ENCODE peak calls at places on chromosomes 5 and 9, in five cellular contexts. L, A, B, U and O are unnamed samples.

GRCh38 chr9:1083325-1083913 is 33.3 kb downstream of the DMRT2 start:
- DNase-seq in L (peak), A (no peak), B (no peak), U (peak), O (no peak)

GRCh38 chr5:104952876-104953275 is 1390.3 kb upstream of the NUDT12 start:
- DNase-seq in L (no peak), A (no peak), B (no peak), U (no peak), O (no peak)

GRCh38 chr5:159207616-159208507 is 1.5 kb downstream of the RNF145 start:
- DNase-seq in L (peak), A (peak), B (peak), U (no peak), O (peak)

GRCh38 chr9:113519401-113520108 is 56.0 kb downstream of the RGS3 start:
- DNase-seq in L (no peak), A (no peak), B (no peak), U (no peak), O (no peak)

GRCh38 chr5:122726990-122727616 is 47.8 kb upstream of the SNX2 start:
- DNase-seq in L (no peak), A (peak), B (no peak), U (no peak), O (no peak)

GRCh38 chr5:175418252-175418651 is 25.7 kb downstream of the DRD1 start:
- DNase-seq in L (no peak), A (no peak), B (no peak), U (no peak), O (no peak)

GRCh38 chr5:174317261-174317894 is 271.9 kb downstream of the NSG2 start:
- DNase-seq in L (peak), A (no peak), B (no peak), U (no peak), O (no peak)

GRCh38 chr9:81565144-81565543 is 124.2 kb downstream of the TLE1 start:
- DNase-seq in L (no peak), A (no peak), B (no peak), U (no peak), O (no peak)

GRCh38 chr9:130824079-130824478 is 11.0 kb upstream of the ABL1 start:
- DNase-seq in L (no peak), A (no peak), B (no peak), U (no peak), O (no peak)

GRCh38 chr5:163402007-163402406 is 35.4 kb upstream of the CCNG1 start:
- DNase-seq in L (no peak), A (no peak), B (no peak), U (no peak), O (no peak)

GRCh38 chr5:52771343-52772039 is 16.2 kb upstream of the ITGA1 start:
- DNase-seq in L (no peak), A (no peak), B (no peak), U (no peak), O (no peak)

GRCh38 chr9:36407122-36407723 is 7.2 kb upstream of the RNF38 start:
- DNase-seq in L (peak), A (peak), B (no peak), U (no peak), O (peak)

GRCh38 chr5:80852331-80853245 is 107.6 kb upstream of the RASGRF2 start:
- DNase-seq in L (no peak), A (no peak), B (no peak), U (no peak), O (no peak)

GRCh38 chr9:101421653-101422065 is 13.9 kb downstream of the ALDOB start:
- DNase-seq in L (no peak), A (no peak), B (no peak), U (no peak), O (no peak)

GRCh38 chr5:68554566-68555279 is 339.2 kb downstream of the PIK3R1 start:
- DNase-seq in L (peak), A (no peak), B (no peak), U (no peak), O (no peak)

GRCh38 chr9:98917691-98918487 is 25.8 kb upstream of the COL15A1 start:
- DNase-seq in L (no peak), A (no peak), B (no peak), U (no peak), O (no peak)

GRCh38 chr5:145347026-145347616 is 488.0 kb downstream of the PRELID2 start:
- DNase-seq in L (peak), A (no peak), B (no peak), U (no peak), O (no peak)

GRCh38 chr9:114529285-114529684 is 24.0 kb upstream of the WHRN start:
- DNase-seq in L (no peak), A (no peak), B (no peak), U (no peak), O (no peak)

GRCh38 chr9:127140842-127141675 is 18.6 kb upstream of the ANGPTL2 start:
- DNase-seq in L (no peak), A (no peak), B (no peak), U (no peak), O (no peak)

GRCh38 chr5:73450041-73450598 is 1.5 kb upstream of the FOXD1 start:
- DNase-seq in L (no peak), A (no peak), B (no peak), U (no peak), O (no peak)

GRCh38 chr9:16343249-16344237 is 526.9 kb downstream of the BNC2 start:
- DNase-seq in L (no peak), A (no peak), B (no peak), U (no peak), O (no peak)

GRCh38 chr9:101366038-101366756 is 18.6 kb downstream of the BAAT start:
- DNase-seq in L (no peak), A (no peak), B (no peak), U (no peak), O (no peak)

GRCh38 chr9:752201-752600 is 89.3 kb upstream of the DMRT1 start:
- DNase-seq in L (no peak), A (no peak), B (no peak), U (no peak), O (no peak)

GRCh38 chr5:113005454-113005853 is 28.9 kb downstream of the DCP2 start:
- DNase-seq in L (no peak), A (no peak), B (no peak), U (no peak), O (no peak)

GRCh38 chr9:112069318-112070169 is 105.6 kb downstream of the SUSD1 start:
- DNase-seq in L (no peak), A (peak), B (peak), U (no peak), O (peak)

GRCh38 chr5:96838483-96839395 is 31.0 kb upstream of the ERAP1 start:
- DNase-seq in L (no peak), A (no peak), B (no peak), U (no peak), O (no peak)

GRCh38 chr5:180007582-180007981 is 64.0 kb downstream of the RNF130 start:
- DNase-seq in L (peak), A (no peak), B (no peak), U (no peak), O (no peak)

GRCh38 chr9:23375511-23375910 is 450.5 kb downstream of the ELAVL2 start:
- DNase-seq in L (no peak), A (no peak), B (no peak), U (no peak), O (no peak)

GRCh38 chr9:99024959-99025358 is 80.0 kb upstream of the TGFBR1 start:
- DNase-seq in L (no peak), A (no peak), B (no peak), U (no peak), O (no peak)

GRCh38 chr5:158121678-158122077 is 262.7 kb upstream of the CLINT1 start:
- DNase-seq in L (no peak), A (no peak), B (no peak), U (no peak), O (no peak)

GRCh38 chr9:131739192-131739961 is 499 bp downstream of the RAPGEF1 start:
- DNase-seq in L (peak), A (no peak), B (peak), U (no peak), O (peak)

GRCh38 chr9:21682376-21682775 is 120.1 kb upstream of the MTAP start:
- DNase-seq in L (no peak), A (no peak), B (no peak), U (no peak), O (no peak)

GRCh38 chr5:67404261-67405100 is 207.9 kb upstream of the CD180 start:
- DNase-seq in L (no peak), A (no peak), B (no peak), U (no peak), O (no peak)

GRCh38 chr5:67401166-67401565 is 204.6 kb upstream of the CD180 start:
- DNase-seq in L (no peak), A (no peak), B (no peak), U (no peak), O (no peak)

GRCh38 chr5:67405101-67405364 is 208.4 kb upstream of the CD180 start:
- DNase-seq in L (no peak), A (no peak), B (no peak), U (no peak), O (no peak)

GRCh38 chr5:67400752-67401151 is 204.2 kb upstream of the CD180 start:
- DNase-seq in L (no peak), A (no peak), B (no peak), U (no peak), O (no peak)

DNA sequence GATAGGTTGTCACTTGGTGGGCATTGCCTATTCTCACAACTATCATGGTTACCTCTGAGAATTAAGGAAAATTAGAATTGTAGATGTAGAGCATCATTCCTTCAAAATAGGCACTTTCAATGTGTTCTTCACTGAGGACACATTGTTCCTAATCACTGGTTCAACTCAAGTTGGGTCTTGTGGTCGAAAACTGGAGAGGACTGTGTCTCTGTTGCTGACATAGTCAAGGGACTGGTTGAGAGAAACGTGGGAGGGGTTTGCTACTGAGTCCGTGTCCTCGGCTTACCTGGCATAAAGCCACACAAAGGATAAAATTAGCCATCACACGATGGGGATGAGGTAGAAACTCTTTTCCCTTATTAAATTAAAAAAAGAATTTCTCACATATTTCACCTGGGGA is 205.9 kb upstream of the CD180 start:
- DNase-seq in L (no peak), A (no peak), B (no peak), U (no peak), O (no peak)
- TF ChIP-seq TAF1 in L (no peak), A (no peak), B (no peak), U (no peak), O (no peak)

GRCh38 chr9:96612105-96612965 is 7.3 kb downstream of the CDC14B start:
- DNase-seq in L (peak), A (no peak), B (no peak), U (no peak), O (no peak)
- TF ChIP-seq POLR2AphosphoS5 in L (no peak), A (no peak), B (no peak), U (no peak), O (no peak)

GRCh38 chr5:16049766-16050165 is 129.8 kb downstream of the MARCHF11 start:
- DNase-seq in L (no peak), A (no peak), B (no peak), U (no peak), O (no peak)

GRCh38 chr5:16048132-16048531 is 131.5 kb downstream of the MARCHF11 start:
- DNase-seq in L (no peak), A (no peak), B (no peak), U (no peak), O (no peak)

GRCh38 chr5:16050414-16050813 is 129.2 kb downstream of the MARCHF11 start:
- DNase-seq in L (no peak), A (no peak), B (no peak), U (no peak), O (no peak)

DNA sequence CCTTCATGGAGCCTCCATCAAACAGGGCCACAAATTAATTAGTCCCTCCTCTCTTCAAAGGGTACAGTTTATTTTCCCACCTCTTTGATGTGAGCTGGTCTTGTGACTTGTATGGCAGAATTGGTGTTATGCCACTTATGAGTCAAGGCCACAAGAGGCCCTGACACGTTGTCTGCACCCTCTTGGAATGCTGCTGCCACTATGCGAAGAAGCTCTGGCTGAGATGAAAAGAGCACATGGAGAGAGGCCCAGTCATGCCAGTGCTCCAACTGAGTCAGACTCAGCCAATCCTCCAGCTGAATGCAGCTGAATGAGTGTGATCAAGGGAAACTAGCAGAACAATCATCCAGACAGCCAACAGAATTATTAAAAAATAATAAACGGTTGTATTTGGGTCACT is 128.3 kb downstream of the MARCHF11 start:
- DNase-seq in L (no peak), A (no peak), B (no peak), U (no peak), O (no peak)
- TF ChIP-seq TAF1 in L (no peak), A (no peak), B (no peak), U (no peak), O (no peak)

GRCh38 chr5:10536931-10537579 is 26.8 kb upstream of the ANKRD33B start:
- DNase-seq in L (no peak), A (no peak), B (no peak), U (no peak), O (no peak)
- TF ChIP-seq POLR2AphosphoS5 in L (no peak), A (no peak), B (no peak), U (no peak), O (no peak)

DNA sequence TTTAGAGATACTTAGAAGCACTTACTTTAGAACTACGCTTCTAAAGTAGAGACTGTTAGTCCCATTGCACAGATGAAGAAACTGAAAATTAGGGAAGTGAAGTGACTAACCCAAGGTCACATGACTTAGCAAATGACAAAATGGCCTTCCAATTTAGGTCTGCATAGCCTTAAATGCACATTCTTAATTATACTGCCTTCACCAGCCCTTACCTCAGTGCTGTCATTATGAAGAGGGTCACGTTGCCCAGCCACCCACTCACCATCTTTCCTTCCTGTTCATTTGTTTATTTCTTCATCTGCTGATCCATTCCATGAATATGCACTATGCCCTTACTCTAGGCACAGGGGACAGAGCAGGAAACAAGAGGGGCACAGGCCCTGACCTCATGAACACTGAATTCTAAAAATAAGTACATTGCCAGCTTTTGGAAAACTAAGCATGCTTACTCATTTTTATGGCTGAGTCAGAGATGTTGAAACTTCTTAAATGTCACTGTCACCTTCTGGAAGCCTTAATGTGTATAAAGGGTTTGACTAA is 8.6 kb downstream of the HAVCR2 start:
- DNase-seq in L (no peak), A (peak), B (no peak), U (no peak), O (no peak)
- TF ChIP-seq TAF1 in L (no peak), A (no peak), B (no peak), U (no peak), O (no peak)

DNA sequence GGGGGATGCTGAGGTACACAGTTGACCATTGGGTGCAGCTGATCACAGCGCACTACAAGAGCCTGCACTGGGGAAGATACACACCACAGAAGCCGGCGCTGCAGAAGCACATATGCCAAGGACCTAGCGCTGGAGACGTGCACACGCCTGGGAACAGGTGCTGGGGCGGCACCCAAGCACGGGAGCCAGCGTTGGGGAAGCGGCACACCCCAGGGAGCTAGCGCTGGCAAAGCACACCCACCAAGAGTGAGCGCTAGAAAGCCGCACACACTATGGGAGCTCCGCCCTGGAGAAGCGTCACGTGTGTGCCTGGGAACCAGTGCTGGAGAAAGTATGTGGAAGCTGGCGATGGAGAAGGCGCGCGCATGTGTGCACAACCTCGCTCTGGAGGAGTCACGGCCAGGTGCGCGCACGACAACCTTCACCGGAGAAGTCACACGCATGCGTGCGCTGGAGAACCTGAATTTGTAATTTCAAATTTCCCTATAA is 4.5 kb downstream of the FANCC start:
- DNase-seq in L (peak), A (no peak), B (no peak), U (peak), O (peak)
- TF ChIP-seq POLR2AphosphoS5 in L (peak), A (no peak), B (no peak), U (no peak), O (no peak)

DNA sequence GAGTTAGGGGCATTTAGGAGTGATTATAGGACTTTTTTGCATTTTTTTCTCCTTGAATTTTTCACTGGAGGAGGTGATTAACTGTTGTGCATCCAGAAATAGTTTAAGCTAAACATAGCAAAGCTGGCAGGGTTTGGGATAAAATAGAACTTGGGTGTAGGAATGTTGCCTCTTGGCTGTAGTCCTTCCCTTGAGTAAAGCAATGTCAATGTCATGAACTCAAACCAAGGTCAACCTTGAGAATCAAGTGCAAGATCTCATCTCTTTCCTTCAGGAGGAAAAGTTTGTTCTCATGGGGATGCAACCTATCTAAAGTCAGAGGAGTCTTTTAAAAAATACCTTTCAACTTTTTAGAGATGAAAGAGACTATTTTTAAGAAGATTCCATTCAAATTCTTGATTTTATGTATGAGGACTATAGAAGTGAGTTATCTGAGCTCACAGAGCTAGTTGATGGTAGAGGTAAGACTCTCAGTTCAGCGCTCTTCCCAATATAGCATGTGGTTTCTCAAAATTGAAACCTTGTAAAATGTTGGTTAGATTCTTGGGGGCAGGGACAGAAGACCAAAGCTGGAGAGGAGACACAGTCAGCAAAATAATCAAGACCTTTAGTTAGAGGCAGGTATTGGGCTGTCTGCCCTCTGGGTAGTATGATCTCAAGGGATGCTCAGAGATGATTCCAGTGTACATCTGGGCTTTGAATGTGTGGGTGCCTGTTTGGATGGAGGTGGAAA is 246.2 kb downstream of the SH3GL2 start:
- DNase-seq in L (no peak), A (no peak), B (no peak), U (no peak), O (no peak)
- TF ChIP-seq TAF1 in L (no peak), A (no peak), B (no peak), U (no peak), O (no peak)

DNA sequence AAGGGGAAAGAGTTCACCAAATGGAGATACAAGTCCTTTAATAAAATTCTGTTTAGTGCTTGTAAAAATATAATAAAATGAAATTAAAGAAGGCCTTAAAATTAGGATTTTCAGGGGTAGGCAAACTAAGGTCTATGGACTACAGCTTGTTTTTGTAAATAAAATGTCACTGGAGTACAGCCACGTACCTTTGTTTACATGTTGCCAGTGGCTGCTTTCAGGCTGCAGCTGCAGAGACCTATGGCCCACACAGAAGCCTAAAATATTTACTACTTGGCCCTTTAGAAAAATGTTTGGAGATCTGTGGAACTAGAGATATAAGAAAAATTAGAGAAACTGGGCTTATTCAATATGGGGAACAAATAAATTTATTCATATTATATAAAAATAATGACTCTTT is 122.8 kb downstream of the RPS23 start:
- DNase-seq in L (no peak), A (no peak), B (no peak), U (no peak), O (no peak)
- TF ChIP-seq POLR2AphosphoS5 in L (no peak), A (no peak), B (no peak), U (no peak), O (no peak)